ENCODE peak calls at places on chromosomes 5 and 9, in seven cellular contexts. V is naive thymus-derived CD4-positive, alpha-beta T cell; K is Peyer's patch; G is testis; L is HCT116; H is MM.1S; T is tibial nerve. N is an unnamed sample.
A peak's percentile ranks its signal among the peaks of the same experiment; 100 is the strongest.

GRCh38 chr5:103356344-103357091 is 98.0 kb downstream of the MACIR start:
- DNase-seq in V (no peak), K (no peak), G (no peak), L (no peak), H (no peak), T (no peak), N (no peak)

GRCh38 chr5:1409386-1410110 is 35.7 kb downstream of the SLC6A3 start:
- DNase-seq in V (peak; percentile 14), K (peak; percentile 43), G (no peak), L (no peak), H (peak; percentile 45), T (no peak), N (no peak)

GRCh38 chr5:60668715-60669304 is 31.2 kb downstream of the DEPDC1B start:
- DNase-seq in V (no peak), K (no peak), G (no peak), L (peak; percentile 31), H (peak; percentile 38), T (no peak), N (peak; percentile 22)

GRCh38 chr5:36569456-36569855 is 37.0 kb upstream of the SLC1A3 start:
- DNase-seq in V (no peak), K (no peak), G (peak; percentile 61), L (no peak), H (no peak), T (peak; percentile 40), N (no peak)

GRCh38 chr9:88267283-88267682 is 121.0 kb upstream of the SPIN1 start:
- DNase-seq in V (no peak), K (no peak), G (no peak), L (no peak), H (no peak), T (no peak), N (no peak)

GRCh38 chr9:137368431-137369110 is 54.4 kb downstream of the EXD3 start:
- DNase-seq in V (no peak), K (no peak), G (no peak), L (no peak), H (no peak), T (no peak), N (no peak)

GRCh38 chr5:181217111-181217804 is 5.8 kb upstream of the TRIM41 start:
- DNase-seq in V (peak; percentile 63), K (peak; percentile 78), G (peak; percentile 52), L (no peak), H (peak; percentile 66), T (peak; percentile 31), N (peak; percentile 68)

GRCh38 chr9:112104901-112105300 is 70.2 kb downstream of the SUSD1 start:
- DNase-seq in V (no peak), K (no peak), G (no peak), L (no peak), H (no peak), T (no peak), N (no peak)

GRCh38 chr5:73447234-73448071 is 1.1 kb downstream of the FOXD1 start:
- DNase-seq in V (peak; percentile 54), K (peak; percentile 71), G (peak; percentile 37), L (no peak), H (peak; percentile 55), T (no peak), N (peak; percentile 57)

GRCh38 chr9:82036101-82036500 is 47.5 kb downstream of the SPATA31D1 start:
- DNase-seq in V (no peak), K (no peak), G (no peak), L (no peak), H (no peak), T (no peak), N (no peak)

GRCh38 chr5:54725391-54726280 is 208.1 kb downstream of the SNX18 start:
- DNase-seq in V (no peak), K (no peak), G (no peak), L (no peak), H (no peak), T (no peak), N (no peak)

GRCh38 chr5:137693307-137693950 is 42.5 kb downstream of the KLHL3 start:
- DNase-seq in V (no peak), K (no peak), G (no peak), L (no peak), H (no peak), T (no peak), N (no peak)

GRCh38 chr5:151162794-151163193 is 5.2 kb upstream of the ANXA6 start:
- DNase-seq in V (no peak), K (no peak), G (peak; percentile 64), L (no peak), H (no peak), T (no peak), N (no peak)

GRCh38 chr5:62043289-62044274 is 262.4 kb upstream of the KIF2A start:
- DNase-seq in V (no peak), K (no peak), G (no peak), L (no peak), H (no peak), T (no peak), N (no peak)

GRCh38 chr9:14170973-14171596 is 142.9 kb downstream of the NFIB start:
- DNase-seq in V (no peak), K (no peak), G (no peak), L (no peak), H (no peak), T (no peak), N (no peak)

GRCh38 chr9:95139121-95139520 is 178.4 kb downstream of the FANCC start:
- DNase-seq in V (no peak), K (no peak), G (no peak), L (no peak), H (no peak), T (no peak), N (no peak)

GRCh38 chr9:33223696-33224095 is 16.3 kb upstream of the SPINK4 start:
- DNase-seq in V (no peak), K (no peak), G (peak; percentile 25), L (no peak), H (peak; percentile 30), T (no peak), N (no peak)

GRCh38 chr5:132026516-132027008 is 15.1 kb upstream of the ACSL6 start:
- DNase-seq in V (no peak), K (peak; percentile 68), G (no peak), L (no peak), H (no peak), T (no peak), N (no peak)

GRCh38 chr9:123364241-123364824 is 8.3 kb downstream of the CRB2 start:
- DNase-seq in V (no peak), K (no peak), G (no peak), L (no peak), H (no peak), T (no peak), N (no peak)

GRCh38 chr5:83711982-83712601 is 8.6 kb downstream of the HAPLN1 start:
- DNase-seq in V (no peak), K (peak; percentile 70), G (peak; percentile 73), L (no peak), H (peak; percentile 66), T (peak; percentile 87), N (no peak)

GRCh38 chr5:40551706-40552557 is 127.8 kb upstream of the PTGER4 start:
- DNase-seq in V (no peak), K (no peak), G (no peak), L (no peak), H (no peak), T (no peak), N (no peak)

GRCh38 chr5:4630031-4630430 is 510.1 kb upstream of the ADAMTS16 start:
- DNase-seq in V (no peak), K (no peak), G (no peak), L (no peak), H (no peak), T (no peak), N (no peak)

GRCh38 chr9:75197521-75197920 is 109.2 kb downstream of the OSTF1 start:
- DNase-seq in V (no peak), K (no peak), G (no peak), L (no peak), H (no peak), T (no peak), N (no peak)

GRCh38 chr5:173456751-173457171 is 128.5 kb upstream of the STC2 start:
- DNase-seq in V (no peak), K (no peak), G (no peak), L (no peak), H (no peak), T (no peak), N (no peak)

GRCh38 chr5:36150676-36151433 is 832 bp downstream of the LMBRD2 start:
- DNase-seq in V (peak; percentile 32), K (peak; percentile 52), G (peak; percentile 68), L (peak; percentile 19), H (peak; percentile 62), T (no peak), N (peak; percentile 26)

GRCh38 chr9:34633851-34634550 is 3.6 kb downstream of the SIGMAR1 start:
- DNase-seq in V (peak; percentile 77), K (peak; percentile 83), G (peak; percentile 73), L (no peak), H (peak; percentile 62), T (peak; percentile 54), N (peak; percentile 65)

GRCh38 chr5:93571111-93571977 is 9.7 kb downstream of the NR2F1-AS1 start:
- DNase-seq in V (no peak), K (no peak), G (no peak), L (no peak), H (no peak), T (no peak), N (no peak)

GRCh38 chr5:6820851-6821479 is 107.7 kb downstream of the TENT4A start:
- DNase-seq in V (peak; percentile 27), K (no peak), G (peak; percentile 70), L (peak; percentile 27), H (peak; percentile 76), T (no peak), N (peak; percentile 58)

GRCh38 chr5:10583663-10584572 is 20.0 kb downstream of the ANKRD33B start:
- DNase-seq in V (no peak), K (no peak), G (peak; percentile 7), L (no peak), H (no peak), T (no peak), N (no peak)

GRCh38 chr5:87367243-87367642 is 45.5 kb downstream of the CCNH start:
- DNase-seq in V (no peak), K (no peak), G (no peak), L (no peak), H (no peak), T (no peak), N (no peak)
- H3K4me3 ChIP-seq in V (no peak overlapping the region), K (no peak overlapping the region), G (no peak overlapping the region), L (no peak overlapping the region), H (no peak overlapping the region), T (no peak overlapping the region), N (no peak overlapping the region)

GRCh38 chr9:108880917-108881316 is 18.9 kb downstream of the ACTL7A start:
- DNase-seq in V (no peak), K (no peak), G (no peak), L (no peak), H (no peak), T (no peak), N (no peak)
- H3K4me1 ChIP-seq in V (no peaks in the 10 kb centered on the region), K (no peaks in the 10 kb centered on the region), G (peaks cover 7% of the 10 kb centered on the region), L (peaks cover 4% of the 10 kb centered on the region), H (peaks cover 4% of the 10 kb centered on the region), T (no peaks in the 10 kb centered on the region), N (no peaks in the 10 kb centered on the region)

GRCh38 chr9:4079346-4079745 is 220.5 kb downstream of the GLIS3 start:
- DNase-seq in V (no peak), K (no peak), G (no peak), L (no peak), H (no peak), T (no peak), N (no peak)
- H3K4me3 ChIP-seq in V (no peak overlapping the region), K (no peak overlapping the region), G (no peak overlapping the region), L (no peak overlapping the region), H (no peak overlapping the region), T (no peak overlapping the region), N (no peak overlapping the region)

GRCh38 chr5:124697482-124697881 is 49.0 kb downstream of the ZNF608 start:
- DNase-seq in V (no peak), K (no peak), G (no peak), L (no peak), H (no peak), T (no peak), N (no peak)
- H3K4me1 ChIP-seq in V (no peaks in the 10 kb centered on the region), K (no peaks in the 10 kb centered on the region), G (no peaks in the 10 kb centered on the region), L (no peaks in the 10 kb centered on the region), H (peaks cover 8% of the 10 kb centered on the region), T (no peaks in the 10 kb centered on the region), N (no peaks in the 10 kb centered on the region)